ENCODE peak calls at places on chromosomes 12 and 14, in ten cellular contexts. One of them, this sample, is unnamed.

GRCh38 chr12:68958337-68958736 is 25.4 kb upstream of the CPM start:
- DNase-seq in kidney: no peak
- DNase-seq in fibroblast of mammary gland: no peak
- DNase-seq in neural crest cell: no peak
- DNase-seq in neural progenitor cell: no peak
- DNase-seq in tibial nerve: no peak
- DNase-seq in posterior vena cava: no peak
- DNase-seq in stimulated activated naive CD8-positive, alpha-beta T cell treated with anti-CD3 and anti-CD28 coated beads, Interleukin-15, amount 100 ng/mL, for 72 hours: peak; percentile 70
- DNase-seq in AG08395: no peak
- DNase-seq in H4: no peak
- DNase-seq in this sample: peak; percentile 51

GRCh38 chr12:121036810-121037326 is 2.2 kb downstream of the OASL start:
- DNase-seq in kidney: no peak
- DNase-seq in fibroblast of mammary gland: peak; percentile 86
- DNase-seq in neural crest cell: no peak
- DNase-seq in neural progenitor cell: no peak
- DNase-seq in tibial nerve: no peak
- DNase-seq in posterior vena cava: peak; percentile 5
- DNase-seq in stimulated activated naive CD8-positive, alpha-beta T cell treated with anti-CD3 and anti-CD28 coated beads, Interleukin-15, amount 100 ng/mL, for 72 hours: peak; percentile 75
- DNase-seq in AG08395: peak; percentile 94
- DNase-seq in H4: peak; percentile 34
- DNase-seq in this sample: peak; percentile 60

GRCh38 chr12:17456486-17456885 is 633.5 kb downstream of the RERGL start:
- DNase-seq in kidney: no peak
- DNase-seq in fibroblast of mammary gland: no peak
- DNase-seq in neural crest cell: no peak
- DNase-seq in neural progenitor cell: no peak
- DNase-seq in tibial nerve: no peak
- DNase-seq in posterior vena cava: no peak
- DNase-seq in stimulated activated naive CD8-positive, alpha-beta T cell treated with anti-CD3 and anti-CD28 coated beads, Interleukin-15, amount 100 ng/mL, for 72 hours: no peak
- DNase-seq in AG08395: no peak
- DNase-seq in H4: no peak
- DNase-seq in this sample: no peak

GRCh38 chr14:93232159-93232558 is 25.1 kb downstream of the UBR7 start:
- DNase-seq in kidney: no peak
- DNase-seq in fibroblast of mammary gland: no peak
- DNase-seq in neural crest cell: no peak
- DNase-seq in neural progenitor cell: no peak
- DNase-seq in tibial nerve: no peak
- DNase-seq in posterior vena cava: no peak
- DNase-seq in stimulated activated naive CD8-positive, alpha-beta T cell treated with anti-CD3 and anti-CD28 coated beads, Interleukin-15, amount 100 ng/mL, for 72 hours: no peak
- DNase-seq in AG08395: no peak
- DNase-seq in H4: no peak
- DNase-seq in this sample: no peak

GRCh38 chr12:30794591-30795409 is 40.0 kb upstream of the CAPRIN2 start:
- DNase-seq in kidney: no peak
- DNase-seq in fibroblast of mammary gland: peak; percentile 86
- DNase-seq in neural crest cell: no peak
- DNase-seq in neural progenitor cell: no peak
- DNase-seq in tibial nerve: no peak
- DNase-seq in posterior vena cava: no peak
- DNase-seq in stimulated activated naive CD8-positive, alpha-beta T cell treated with anti-CD3 and anti-CD28 coated beads, Interleukin-15, amount 100 ng/mL, for 72 hours: peak; percentile 44
- DNase-seq in AG08395: peak; percentile 68
- DNase-seq in H4: peak; percentile 92
- DNase-seq in this sample: no peak

GRCh38 chr14:89773151-89773550 is 181.4 kb downstream of the EFCAB11 start:
- DNase-seq in kidney: no peak
- DNase-seq in fibroblast of mammary gland: no peak
- DNase-seq in neural crest cell: no peak
- DNase-seq in neural progenitor cell: no peak
- DNase-seq in tibial nerve: no peak
- DNase-seq in posterior vena cava: no peak
- DNase-seq in stimulated activated naive CD8-positive, alpha-beta T cell treated with anti-CD3 and anti-CD28 coated beads, Interleukin-15, amount 100 ng/mL, for 72 hours: no peak
- DNase-seq in AG08395: no peak
- DNase-seq in H4: no peak
- DNase-seq in this sample: no peak

GRCh38 chr12:91507754-91508153 is 325.1 kb upstream of the DCN start:
- DNase-seq in kidney: no peak
- DNase-seq in fibroblast of mammary gland: no peak
- DNase-seq in neural crest cell: no peak
- DNase-seq in neural progenitor cell: no peak
- DNase-seq in tibial nerve: no peak
- DNase-seq in posterior vena cava: no peak
- DNase-seq in stimulated activated naive CD8-positive, alpha-beta T cell treated with anti-CD3 and anti-CD28 coated beads, Interleukin-15, amount 100 ng/mL, for 72 hours: no peak
- DNase-seq in AG08395: no peak
- DNase-seq in H4: no peak
- DNase-seq in this sample: no peak

GRCh38 chr14:59482471-59483331 is 1.5 kb downstream of the L3HYPDH start:
- DNase-seq in kidney: no peak
- DNase-seq in fibroblast of mammary gland: peak; percentile 93
- DNase-seq in neural crest cell: no peak
- DNase-seq in neural progenitor cell: no peak
- DNase-seq in tibial nerve: no peak
- DNase-seq in posterior vena cava: no peak
- DNase-seq in stimulated activated naive CD8-positive, alpha-beta T cell treated with anti-CD3 and anti-CD28 coated beads, Interleukin-15, amount 100 ng/mL, for 72 hours: no peak
- DNase-seq in AG08395: peak; percentile 82
- DNase-seq in H4: peak; percentile 88
- DNase-seq in this sample: no peak

GRCh38 chr12:44852483-44852882 is 23.6 kb downstream of the NELL2 start:
- DNase-seq in kidney: no peak
- DNase-seq in fibroblast of mammary gland: no peak
- DNase-seq in neural crest cell: no peak
- DNase-seq in neural progenitor cell: no peak
- DNase-seq in tibial nerve: no peak
- DNase-seq in posterior vena cava: no peak
- DNase-seq in stimulated activated naive CD8-positive, alpha-beta T cell treated with anti-CD3 and anti-CD28 coated beads, Interleukin-15, amount 100 ng/mL, for 72 hours: peak; percentile 30
- DNase-seq in AG08395: no peak
- DNase-seq in H4: no peak
- DNase-seq in this sample: no peak

GRCh38 chr14:50844397-50844796 is 13.4 kb upstream of the NIN start:
- DNase-seq in kidney: no peak
- DNase-seq in fibroblast of mammary gland: no peak
- DNase-seq in neural crest cell: no peak
- DNase-seq in neural progenitor cell: no peak
- DNase-seq in tibial nerve: no peak
- DNase-seq in posterior vena cava: no peak
- DNase-seq in stimulated activated naive CD8-positive, alpha-beta T cell treated with anti-CD3 and anti-CD28 coated beads, Interleukin-15, amount 100 ng/mL, for 72 hours: no peak
- DNase-seq in AG08395: no peak
- DNase-seq in H4: no peak
- DNase-seq in this sample: no peak

GRCh38 chr14:106874365-106874764 is 1348.0 kb downstream of the TMEM121 start:
- DNase-seq in kidney: no peak
- DNase-seq in fibroblast of mammary gland: no peak
- DNase-seq in neural crest cell: no peak
- DNase-seq in neural progenitor cell: no peak
- DNase-seq in tibial nerve: no peak
- DNase-seq in posterior vena cava: no peak
- DNase-seq in stimulated activated naive CD8-positive, alpha-beta T cell treated with anti-CD3 and anti-CD28 coated beads, Interleukin-15, amount 100 ng/mL, for 72 hours: no peak
- DNase-seq in AG08395: no peak
- DNase-seq in H4: no peak
- DNase-seq in this sample: no peak

GRCh38 chr12:9640024-9640423 is 29.5 kb upstream of the CLEC2D start:
- DNase-seq in kidney: no peak
- DNase-seq in fibroblast of mammary gland: no peak
- DNase-seq in neural crest cell: no peak
- DNase-seq in neural progenitor cell: no peak
- DNase-seq in tibial nerve: no peak
- DNase-seq in posterior vena cava: no peak
- DNase-seq in stimulated activated naive CD8-positive, alpha-beta T cell treated with anti-CD3 and anti-CD28 coated beads, Interleukin-15, amount 100 ng/mL, for 72 hours: no peak
- DNase-seq in AG08395: no peak
- DNase-seq in H4: no peak
- DNase-seq in this sample: no peak

GRCh38 chr12:123995023-123995422 is 22.0 kb downstream of the ZNF664 start:
- DNase-seq in kidney: no peak
- DNase-seq in fibroblast of mammary gland: peak; percentile 80
- DNase-seq in neural crest cell: no peak
- DNase-seq in neural progenitor cell: no peak
- DNase-seq in tibial nerve: no peak
- DNase-seq in posterior vena cava: no peak
- DNase-seq in stimulated activated naive CD8-positive, alpha-beta T cell treated with anti-CD3 and anti-CD28 coated beads, Interleukin-15, amount 100 ng/mL, for 72 hours: no peak
- DNase-seq in AG08395: peak; percentile 64
- DNase-seq in H4: no peak
- DNase-seq in this sample: no peak

This sample was measured in activated naive CD8-positive, alpha-beta T cell treated with anti-CD3 and anti-CD28 coated beads for 36 hours.